ENCODE peak calls at places on chromosome 18, in five cellular contexts. S, E, Q, J and K are unnamed samples.

GRCh38 chr18:38932752-38933151 is 1367.2 kb upstream of the CELF4 start:
- DNase-seq in S (no peak), E (no peak), Q (no peak), J (no peak), K (no peak)

GRCh38 chr18:37332764-37333420 is 232.7 kb downstream of the CELF4 start:
- DNase-seq in Q (no peak), S (no peak), E (no peak), J (no peak), K (no peak)

GRCh38 chr18:48838921-48839818 is 111.6 kb downstream of the SMAD7 start:
- DNase-seq in Q (no peak), E (no peak), S (no peak), J (peak; percentile 51), K (peak; percentile 82)

GRCh38 chr18:53943463-53943862 is 281.0 kb downstream of the MBD2 start:
- DNase-seq in Q (no peak), S (no peak), E (no peak), J (no peak), K (no peak)

GRCh38 chr18:48022531-48023330 is 92.3 kb upstream of the SMAD2 start:
- DNase-seq in Q (peak; percentile 41), E (peak; percentile 14), J (peak; percentile 73), S (no peak), K (peak; percentile 83)

GRCh38 chr18:57059366-57059765 is 87.5 kb upstream of the BOD1L2 start:
- DNase-seq in E (no peak), J (no peak), S (no peak), Q (no peak), K (no peak)

GRCh38 chr18:58195278-58195721 is 151.3 kb downstream of the NEDD4L start:
- DNase-seq in Q (no peak), J (no peak), S (peak; percentile 80), E (peak; percentile 58), K (peak; percentile 38)

GRCh38 chr18:58103339-58103930 is 59.4 kb downstream of the NEDD4L start:
- DNase-seq in E (no peak), J (no peak), Q (no peak), S (no peak), K (no peak)

GRCh38 chr18:5582849-5583667 is 39.3 kb upstream of the EPB41L3 start:
- DNase-seq in J (peak; percentile 36), S (no peak), Q (no peak), E (no peak), K (peak; percentile 58)

GRCh38 chr18:73201940-73202339 is 334.2 kb upstream of the NETO1 start:
- DNase-seq in J (peak; percentile 79), Q (no peak), E (no peak), S (no peak), K (peak; percentile 39)

GRCh38 chr18:61551586-61551985 is 218.4 kb downstream of the CDH20 start:
- DNase-seq in Q (peak; percentile 77), J (peak; percentile 82), S (no peak), E (no peak), K (peak; percentile 78)

GRCh38 chr18:78563110-78563509 is 416.5 kb upstream of the SALL3 start:
- DNase-seq in Q (no peak), J (no peak), E (no peak), S (no peak), K (no peak)

GRCh38 chr18:1676387-1676786 is 771.7 kb downstream of the ADCYAP1 start:
- DNase-seq in Q (no peak), E (no peak), J (no peak), S (no peak), K (no peak)

GRCh38 chr18:57480724-57481123 is 45.5 kb downstream of the ONECUT2 start:
- DNase-seq in E (no peak), S (no peak), J (no peak), Q (no peak), K (no peak)

GRCh38 chr18:22983175-22983574 is 50.0 kb downstream of the RBBP8 start:
- DNase-seq in J (peak; percentile 67), Q (no peak), E (no peak), S (no peak), K (peak; percentile 48)
- TF ChIP-seq CTCF in J (peak; percentile 69), Q (peak; percentile 59), E (peak; percentile 26), S (peak; percentile 33), K (peak; percentile 40)

DNA sequence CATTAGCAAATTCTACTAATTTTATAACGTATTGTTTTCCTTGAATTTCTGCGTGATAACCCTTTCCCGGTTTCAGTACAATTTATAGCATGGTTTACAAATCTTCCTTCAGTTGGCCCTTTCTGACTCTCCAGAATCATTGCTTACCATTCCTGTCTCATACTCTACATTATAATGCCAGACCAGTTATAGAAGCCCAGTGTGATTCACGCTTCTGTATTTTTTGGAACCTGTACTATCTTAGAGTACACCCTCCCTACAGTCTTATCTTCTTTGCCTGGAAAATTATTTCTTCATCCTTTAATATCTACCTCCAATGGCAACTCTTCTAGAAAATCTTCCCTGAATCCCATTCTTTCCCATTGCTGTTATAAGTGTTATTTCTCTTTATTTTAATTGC is 391.6 kb upstream of the SYT4 start:
- DNase-seq in J (no peak), E (no peak), S (no peak), Q (no peak), K (no peak)
- TF ChIP-seq CTCF in J (no peak), E (no peak), S (no peak), Q (no peak), K (no peak)

GRCh38 chr18:55323051-55323994 is 264.7 kb downstream of the TCF4 start:
- DNase-seq in Q (peak; percentile 37), J (no peak), E (no peak), S (no peak), K (no peak)

GRCh38 chr18:55324166-55324565 is 263.8 kb downstream of the TCF4 start:
- DNase-seq in E (no peak), J (no peak), Q (no peak), S (no peak), K (no peak)

GRCh38 chr18:55320399-55321255 is 267.4 kb downstream of the TCF4 start:
- DNase-seq in J (no peak), E (no peak), Q (no peak), S (no peak), K (no peak)

GRCh38 chr18:55321268-55322175 is 266.5 kb downstream of the TCF4 start:
- DNase-seq in E (peak; percentile 90), J (peak; percentile 80), Q (peak; percentile 95), S (peak; percentile 94), K (peak; percentile 75)

DNA sequence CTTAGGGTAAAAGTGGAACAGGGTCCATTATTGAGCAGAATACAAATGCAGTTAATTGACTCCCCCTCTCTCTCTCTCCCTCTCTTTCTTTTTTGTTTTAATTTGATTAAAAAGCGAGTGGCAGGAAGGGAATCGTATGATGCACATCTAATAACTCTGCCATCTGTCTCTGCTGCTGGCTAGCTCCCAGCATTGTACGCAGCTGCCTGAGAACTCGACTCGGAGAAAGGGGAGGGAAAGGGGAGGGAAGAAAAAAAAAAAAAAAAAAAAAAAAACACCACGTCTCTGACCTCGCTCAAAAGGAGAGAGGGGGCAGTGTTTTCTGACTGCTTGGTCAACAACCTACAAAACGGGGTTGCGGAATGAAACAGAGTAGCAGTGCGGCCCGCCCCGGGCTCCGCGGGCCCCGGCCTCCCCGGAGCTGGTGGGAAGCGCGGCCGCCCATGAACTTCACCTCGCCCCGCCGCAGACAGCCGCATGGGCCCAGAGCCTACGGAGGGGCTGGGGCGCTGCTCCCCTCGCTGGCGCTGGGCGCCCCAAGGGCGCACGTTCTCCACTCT is 265.7 kb downstream of the TCF4 start:
- DNase-seq in E (peak; percentile 71), S (peak; percentile 87), Q (peak; percentile 91), J (peak; percentile 81), K (peak; percentile 75)
- TF ChIP-seq CTCF in E (no peak), S (no peak), Q (peak; percentile 15), J (no peak), K (no peak)

DNA sequence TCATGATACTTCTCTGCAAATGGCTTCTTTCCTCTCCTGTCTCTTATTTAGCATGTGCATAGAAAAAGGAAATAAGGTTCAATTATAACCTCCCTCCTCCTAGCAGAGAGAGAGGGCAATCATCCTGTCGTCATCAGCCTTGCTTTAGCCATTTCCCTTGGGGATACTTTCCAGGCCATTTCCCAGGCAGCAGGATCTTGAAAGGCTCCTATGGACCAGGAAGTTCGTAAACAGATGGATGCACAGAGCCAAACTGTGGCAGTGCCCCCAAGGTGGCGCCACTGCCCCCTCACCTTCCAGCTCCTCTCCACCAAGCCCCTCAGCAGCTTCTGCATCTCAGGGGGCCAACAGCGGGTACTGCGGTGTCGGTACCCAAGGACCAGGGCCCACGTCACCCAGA is 157.4 kb downstream of the DTNA start:
- DNase-seq in Q (peak; percentile 41), J (no peak), E (peak; percentile 61), S (no peak), K (no peak)
- TF ChIP-seq CTCF in Q (peak; percentile 32), J (no peak), E (peak; percentile 21), S (no peak), K (peak; percentile 7)

GRCh38 chr18:23416283-23416682 is 36.8 kb upstream of the RIOK3 start:
- DNase-seq in E (no peak), S (no peak), Q (no peak), J (no peak), K (no peak)
- TF ChIP-seq CTCF in E (no peak), S (no peak), Q (no peak), J (no peak), K (no peak)

GRCh38 chr18:79826966-79827365 is 29.2 kb downstream of the KCNG2 start:
- DNase-seq in S (peak; percentile 66), E (peak; percentile 55), J (no peak), Q (no peak), K (no peak)
- TF ChIP-seq CTCF in S (no peak), E (no peak), J (peak; percentile 14), Q (no peak), K (no peak)